ENCODE peak calls at places on chromosome X, in nine cellular contexts. One of them, this sample, is unnamed.

GRCh38 chrX:52359614-52360232 is 9.1 kb upstream of the XAGE2 start:
- DNase-seq in nephron progenitor cell: no peak
- DNase-seq in left ventricle myocardium inferior: no peak
- DNase-seq in epithelial cell of esophagus: no peak
- DNase-seq in astrocyte of the cerebellum: no peak
- DNase-seq in suprapubic skin: no peak
- DNase-seq in ovary: no peak
- DNase-seq in cardiac muscle cell: peak; percentile 60
- DNase-seq in A549: no peak
- DNase-seq in this sample: no peak

GRCh38 chrX:44989995-44990770 is 117.2 kb downstream of the KDM6A start:
- DNase-seq in nephron progenitor cell: no peak
- DNase-seq in left ventricle myocardium inferior: no peak
- DNase-seq in epithelial cell of esophagus: no peak
- DNase-seq in astrocyte of the cerebellum: no peak
- DNase-seq in suprapubic skin: no peak
- DNase-seq in ovary: no peak
- DNase-seq in cardiac muscle cell: no peak
- DNase-seq in A549: no peak
- DNase-seq in this sample: no peak

GRCh38 chrX:80285131-80285773 is 135.0 kb upstream of the TENT5D start:
- DNase-seq in nephron progenitor cell: peak; percentile 31
- DNase-seq in left ventricle myocardium inferior: no peak
- DNase-seq in epithelial cell of esophagus: peak; percentile 45
- DNase-seq in astrocyte of the cerebellum: no peak
- DNase-seq in suprapubic skin: no peak
- DNase-seq in ovary: no peak
- DNase-seq in cardiac muscle cell: peak; percentile 48
- DNase-seq in A549: peak; percentile 53
- DNase-seq in this sample: peak; percentile 28

GRCh38 chrX:145405012-145405411 is 157.7 kb downstream of the SPANXN1 start:
- DNase-seq in nephron progenitor cell: peak; percentile 12
- DNase-seq in left ventricle myocardium inferior: no peak
- DNase-seq in epithelial cell of esophagus: peak; percentile 36
- DNase-seq in astrocyte of the cerebellum: no peak
- DNase-seq in suprapubic skin: no peak
- DNase-seq in ovary: no peak
- DNase-seq in cardiac muscle cell: peak; percentile 2
- DNase-seq in A549: peak; percentile 24
- DNase-seq in this sample: peak; percentile 10

GRCh38 chrX:68175569-68175968 is 257.7 kb downstream of the OPHN1 start:
- DNase-seq in nephron progenitor cell: no peak
- DNase-seq in left ventricle myocardium inferior: no peak
- DNase-seq in epithelial cell of esophagus: peak; percentile 25
- DNase-seq in astrocyte of the cerebellum: no peak
- DNase-seq in suprapubic skin: no peak
- DNase-seq in ovary: no peak
- DNase-seq in cardiac muscle cell: peak; percentile 30
- DNase-seq in A549: no peak
- DNase-seq in this sample: no peak

GRCh38 chrX:71910526-71911022 is at the start of gene NHSL2:
- DNase-seq in nephron progenitor cell: peak; percentile 49
- DNase-seq in left ventricle myocardium inferior: peak; percentile 25
- DNase-seq in epithelial cell of esophagus: no peak
- DNase-seq in astrocyte of the cerebellum: no peak
- DNase-seq in suprapubic skin: no peak
- DNase-seq in ovary: no peak
- DNase-seq in cardiac muscle cell: peak; percentile 16
- DNase-seq in A549: peak; percentile 25
- DNase-seq in this sample: peak; percentile 78

GRCh38 chrX:140602140-140602539 is 97.3 kb upstream of the SOX3 start:
- DNase-seq in nephron progenitor cell: no peak
- DNase-seq in left ventricle myocardium inferior: no peak
- DNase-seq in epithelial cell of esophagus: no peak
- DNase-seq in astrocyte of the cerebellum: no peak
- DNase-seq in suprapubic skin: no peak
- DNase-seq in ovary: no peak
- DNase-seq in cardiac muscle cell: no peak
- DNase-seq in A549: no peak
- DNase-seq in this sample: no peak

GRCh38 chrX:10166731-10167149 is 10.0 kb downstream of the CLCN4 start:
- DNase-seq in nephron progenitor cell: no peak
- DNase-seq in left ventricle myocardium inferior: peak; percentile 25
- DNase-seq in epithelial cell of esophagus: no peak
- DNase-seq in astrocyte of the cerebellum: no peak
- DNase-seq in suprapubic skin: no peak
- DNase-seq in ovary: no peak
- DNase-seq in cardiac muscle cell: peak; percentile 40
- DNase-seq in A549: no peak
- DNase-seq in this sample: no peak

GRCh38 chrX:2828404-2829065 is at the start of gene GYG2:
- DNase-seq in nephron progenitor cell: peak; percentile 87
- DNase-seq in left ventricle myocardium inferior: no peak
- DNase-seq in epithelial cell of esophagus: no peak
- DNase-seq in astrocyte of the cerebellum: peak; percentile 44
- DNase-seq in suprapubic skin: no peak
- DNase-seq in ovary: no peak
- DNase-seq in cardiac muscle cell: peak; percentile 59
- DNase-seq in A549: peak; percentile 56
- DNase-seq in this sample: peak; percentile 61

GRCh38 chrX:48466696-48467095 is 3.4 kb downstream of the SLC38A5 start:
- DNase-seq in nephron progenitor cell: peak; percentile 20
- DNase-seq in left ventricle myocardium inferior: no peak
- DNase-seq in epithelial cell of esophagus: no peak
- DNase-seq in astrocyte of the cerebellum: no peak
- DNase-seq in suprapubic skin: no peak
- DNase-seq in ovary: no peak
- DNase-seq in cardiac muscle cell: no peak
- DNase-seq in A549: no peak
- DNase-seq in this sample: peak; percentile 61

GRCh38 chrX:7334253-7334935 is 186.4 kb upstream of the PUDP start:
- DNase-seq in nephron progenitor cell: no peak
- DNase-seq in left ventricle myocardium inferior: no peak
- DNase-seq in epithelial cell of esophagus: peak; percentile 1
- DNase-seq in astrocyte of the cerebellum: peak; percentile 34
- DNase-seq in suprapubic skin: no peak
- DNase-seq in ovary: no peak
- DNase-seq in cardiac muscle cell: peak; percentile 45
- DNase-seq in A549: no peak
- DNase-seq in this sample: no peak

GRCh38 chrX:138756234-138756633 is 44.7 kb upstream of the FGF13 start:
- DNase-seq in nephron progenitor cell: peak; percentile 63
- DNase-seq in left ventricle myocardium inferior: peak; percentile 19
- DNase-seq in epithelial cell of esophagus: peak; percentile 57
- DNase-seq in astrocyte of the cerebellum: peak; percentile 61
- DNase-seq in suprapubic skin: no peak
- DNase-seq in ovary: peak; percentile 19
- DNase-seq in cardiac muscle cell: peak; percentile 6
- DNase-seq in A549: peak; percentile 11
- DNase-seq in this sample: no peak

GRCh38 chrX:54066841-54067240 is 22.6 kb upstream of the PHF8 start:
- DNase-seq in nephron progenitor cell: no peak
- DNase-seq in left ventricle myocardium inferior: no peak
- DNase-seq in epithelial cell of esophagus: peak; percentile 50
- DNase-seq in astrocyte of the cerebellum: no peak
- DNase-seq in suprapubic skin: no peak
- DNase-seq in ovary: no peak
- DNase-seq in cardiac muscle cell: peak; percentile 3
- DNase-seq in A549: no peak
- DNase-seq in this sample: no peak

GRCh38 chrX:349702-350101 is 31.1 kb upstream of the GTPBP6 start:
- DNase-seq in nephron progenitor cell: no peak
- DNase-seq in left ventricle myocardium inferior: no peak
- DNase-seq in epithelial cell of esophagus: no peak
- DNase-seq in astrocyte of the cerebellum: no peak
- DNase-seq in suprapubic skin: peak; percentile 58
- DNase-seq in ovary: no peak
- DNase-seq in cardiac muscle cell: no peak
- DNase-seq in A549: no peak
- DNase-seq in this sample: no peak

GRCh38 chrX:111445485-111445884 is 33.5 kb upstream of the DCX start:
- DNase-seq in nephron progenitor cell: peak; percentile 21
- DNase-seq in left ventricle myocardium inferior: no peak
- DNase-seq in epithelial cell of esophagus: peak; percentile 45
- DNase-seq in astrocyte of the cerebellum: peak; percentile 24
- DNase-seq in suprapubic skin: no peak
- DNase-seq in ovary: no peak
- DNase-seq in cardiac muscle cell: peak; percentile 42
- DNase-seq in A549: peak; percentile 39
- DNase-seq in this sample: no peak

GRCh38 chrX:11908371-11908770 is 150.3 kb downstream of the MSL3 start:
- DNase-seq in nephron progenitor cell: no peak
- DNase-seq in left ventricle myocardium inferior: no peak
- DNase-seq in epithelial cell of esophagus: peak; percentile 40
- DNase-seq in astrocyte of the cerebellum: no peak
- DNase-seq in suprapubic skin: no peak
- DNase-seq in ovary: no peak
- DNase-seq in cardiac muscle cell: peak; percentile 50
- DNase-seq in A549: peak; percentile 20
- DNase-seq in this sample: peak; percentile 10

GRCh38 chrX:72258174-72258573 is 18.9 kb downstream of the RPS4X start:
- DNase-seq in nephron progenitor cell: no peak
- DNase-seq in left ventricle myocardium inferior: no peak
- DNase-seq in epithelial cell of esophagus: no peak
- DNase-seq in astrocyte of the cerebellum: no peak
- DNase-seq in suprapubic skin: no peak
- DNase-seq in ovary: no peak
- DNase-seq in cardiac muscle cell: peak; percentile 77
- DNase-seq in A549: peak; percentile 66
- DNase-seq in this sample: no peak

GRCh38 chrX:154595559-154595958 is 10.6 kb downstream of the CTAG1A start:
- DNase-seq in nephron progenitor cell: no peak
- DNase-seq in left ventricle myocardium inferior: no peak
- DNase-seq in epithelial cell of esophagus: no peak
- DNase-seq in astrocyte of the cerebellum: no peak
- DNase-seq in suprapubic skin: no peak
- DNase-seq in ovary: no peak
- DNase-seq in cardiac muscle cell: peak; percentile 1
- DNase-seq in A549: no peak
- DNase-seq in this sample: no peak
- TF ChIP-seq CTCF in nephron progenitor cell: no peak
- TF ChIP-seq CTCF in left ventricle myocardium inferior: no peak
- TF ChIP-seq CTCF in epithelial cell of esophagus: no peak
- TF ChIP-seq CTCF in astrocyte of the cerebellum: no peak
- TF ChIP-seq CTCF in suprapubic skin: no peak
- TF ChIP-seq CTCF in ovary: no peak
- TF ChIP-seq CTCF in cardiac muscle cell: no peak
- TF ChIP-seq CTCF in A549: no peak
- TF ChIP-seq CTCF in this sample: no peak

GRCh38 chrX:63652086-63652775 is 132.8 kb downstream of the ARHGEF9 start:
- DNase-seq in nephron progenitor cell: no peak
- DNase-seq in left ventricle myocardium inferior: no peak
- DNase-seq in epithelial cell of esophagus: no peak
- DNase-seq in astrocyte of the cerebellum: no peak
- DNase-seq in suprapubic skin: no peak
- DNase-seq in ovary: no peak
- DNase-seq in cardiac muscle cell: no peak
- DNase-seq in A549: no peak
- DNase-seq in this sample: no peak
- TF ChIP-seq CTCF in nephron progenitor cell: no peak
- TF ChIP-seq CTCF in left ventricle myocardium inferior: no peak
- TF ChIP-seq CTCF in epithelial cell of esophagus: no peak
- TF ChIP-seq CTCF in astrocyte of the cerebellum: no peak
- TF ChIP-seq CTCF in suprapubic skin: no peak
- TF ChIP-seq CTCF in ovary: no peak
- TF ChIP-seq CTCF in cardiac muscle cell: no peak
- TF ChIP-seq CTCF in A549: no peak
- TF ChIP-seq CTCF in this sample: no peak

GRCh38 chrX:17550011-17550410 is 175.0 kb downstream of the NHS start:
- DNase-seq in nephron progenitor cell: no peak
- DNase-seq in left ventricle myocardium inferior: no peak
- DNase-seq in epithelial cell of esophagus: peak; percentile 28
- DNase-seq in astrocyte of the cerebellum: no peak
- DNase-seq in suprapubic skin: no peak
- DNase-seq in ovary: no peak
- DNase-seq in cardiac muscle cell: no peak
- DNase-seq in A549: no peak
- DNase-seq in this sample: no peak
- TF ChIP-seq CTCF in nephron progenitor cell: no peak
- TF ChIP-seq CTCF in left ventricle myocardium inferior: no peak
- TF ChIP-seq CTCF in epithelial cell of esophagus: peak; percentile 13
- TF ChIP-seq CTCF in astrocyte of the cerebellum: no peak
- TF ChIP-seq CTCF in suprapubic skin: no peak
- TF ChIP-seq CTCF in ovary: no peak
- TF ChIP-seq CTCF in cardiac muscle cell: no peak
- TF ChIP-seq CTCF in A549: no peak
- TF ChIP-seq CTCF in this sample: no peak

DNA sequence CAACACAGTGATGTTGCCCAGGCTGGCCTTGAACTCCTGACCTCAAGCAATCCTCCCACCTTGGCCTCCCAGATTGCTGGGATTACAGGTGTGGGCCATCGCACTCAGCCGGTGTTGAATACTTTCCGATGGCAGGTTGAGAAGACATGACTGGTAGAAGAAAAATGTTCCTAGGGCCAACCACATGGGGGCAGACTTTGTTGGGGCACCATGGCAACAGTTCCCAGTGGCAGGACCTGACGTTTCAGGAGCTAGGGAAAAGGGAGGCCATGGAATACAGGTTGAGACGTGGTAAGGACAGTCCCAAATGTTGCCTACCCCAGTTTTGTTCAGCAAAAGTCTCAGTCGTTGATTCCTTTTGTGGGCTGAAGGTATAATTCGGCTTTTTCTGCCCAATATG is 134.6 kb downstream of the ASMT start:
- DNase-seq in nephron progenitor cell: no peak
- DNase-seq in left ventricle myocardium inferior: no peak
- DNase-seq in epithelial cell of esophagus: no peak
- DNase-seq in astrocyte of the cerebellum: no peak
- DNase-seq in suprapubic skin: no peak
- DNase-seq in ovary: no peak
- DNase-seq in cardiac muscle cell: no peak
- DNase-seq in A549: no peak
- DNase-seq in this sample: peak; percentile 38
- TF ChIP-seq CTCF in nephron progenitor cell: no peak
- TF ChIP-seq CTCF in left ventricle myocardium inferior: no peak
- TF ChIP-seq CTCF in epithelial cell of esophagus: no peak
- TF ChIP-seq CTCF in astrocyte of the cerebellum: no peak
- TF ChIP-seq CTCF in suprapubic skin: no peak
- TF ChIP-seq CTCF in ovary: no peak
- TF ChIP-seq CTCF in cardiac muscle cell: no peak
- TF ChIP-seq CTCF in A549: no peak
- TF ChIP-seq CTCF in this sample: peak; percentile 38

GRCh38 chrX:13598877-13599276 is 29.5 kb downstream of the EGFL6 start:
- DNase-seq in nephron progenitor cell: no peak
- DNase-seq in left ventricle myocardium inferior: no peak
- DNase-seq in epithelial cell of esophagus: peak; percentile 3
- DNase-seq in astrocyte of the cerebellum: no peak
- DNase-seq in suprapubic skin: no peak
- DNase-seq in ovary: no peak
- DNase-seq in cardiac muscle cell: peak; percentile 6
- DNase-seq in A549: peak; percentile 23
- DNase-seq in this sample: no peak
- TF ChIP-seq CTCF in nephron progenitor cell: no peak
- TF ChIP-seq CTCF in left ventricle myocardium inferior: no peak
- TF ChIP-seq CTCF in epithelial cell of esophagus: peak; percentile 10
- TF ChIP-seq CTCF in astrocyte of the cerebellum: peak; percentile 29
- TF ChIP-seq CTCF in suprapubic skin: no peak
- TF ChIP-seq CTCF in ovary: no peak
- TF ChIP-seq CTCF in cardiac muscle cell: peak; percentile 25
- TF ChIP-seq CTCF in A549: peak; percentile 37
- TF ChIP-seq CTCF in this sample: no peak

GRCh38 chrX:136210243-136210642 is 41.0 kb downstream of the MAP7D3 start:
- DNase-seq in nephron progenitor cell: no peak
- DNase-seq in left ventricle myocardium inferior: no peak
- DNase-seq in epithelial cell of esophagus: no peak
- DNase-seq in astrocyte of the cerebellum: no peak
- DNase-seq in suprapubic skin: no peak
- DNase-seq in ovary: no peak
- DNase-seq in cardiac muscle cell: peak; percentile 29
- DNase-seq in A549: no peak
- DNase-seq in this sample: no peak
- TF ChIP-seq CTCF in nephron progenitor cell: no peak
- TF ChIP-seq CTCF in left ventricle myocardium inferior: no peak
- TF ChIP-seq CTCF in epithelial cell of esophagus: no peak
- TF ChIP-seq CTCF in astrocyte of the cerebellum: no peak
- TF ChIP-seq CTCF in suprapubic skin: no peak
- TF ChIP-seq CTCF in ovary: no peak
- TF ChIP-seq CTCF in cardiac muscle cell: no peak
- TF ChIP-seq CTCF in A549: no peak
- TF ChIP-seq CTCF in this sample: no peak

This sample was measured in WERI-Rb-1.